ENCODE peak calls at places on chromosome 1, in ten cellular contexts. P is GM23338, H is transverse colon, O is spleen, S is endothelial cell of umbilical vein, N is prostate gland, L is breast epithelium, U is Panc1, V is HL-60, R is stomach. Y is an unnamed sample.
A peak's percentile ranks its signal among the peaks of the same experiment; 100 is the strongest.

GRCh38 chr1:218620956-218621355 is 275.8 kb downstream of the TGFB2 start:
- DNase-seq in L (no peak), R (no peak), U (peak; percentile 15), P (no peak), O (no peak), V (no peak), H (no peak), S (peak; percentile 74), N (no peak), Y (no peak)

GRCh38 chr1:214372092-214372491 is 91.1 kb downstream of the SMYD2 start:
- DNase-seq in S (peak; percentile 39), U (no peak), P (no peak), H (no peak), N (no peak), V (no peak), R (no peak), O (no peak), L (no peak), Y (no peak)

GRCh38 chr1:112956503-112957132 is 622 bp upstream of the SLC16A1 start:
- DNase-seq in L (no peak), N (peak; percentile 10), R (no peak), P (peak; percentile 78), S (no peak), H (no peak), U (no peak), V (no peak), O (no peak), Y (peak; percentile 86)

GRCh38 chr1:1087351-1088035 is 13.4 kb upstream of the RNF223 start:
- DNase-seq in N (no peak), L (no peak), U (no peak), O (peak; percentile 60), S (no peak), V (no peak), P (no peak), H (peak; percentile 6), R (no peak), Y (peak; percentile 73)

GRCh38 chr1:109924316-109924715 is 13.7 kb downstream of the CSF1 start:
- DNase-seq in N (no peak), R (no peak), U (no peak), L (no peak), S (no peak), V (no peak), H (no peak), O (no peak), P (no peak), Y (no peak)

GRCh38 chr1:28160677-28161328 is 15.7 kb downstream of the PTAFR start:
- DNase-seq in S (peak; percentile 89), U (no peak), L (no peak), R (no peak), H (peak; percentile 46), P (no peak), O (peak; percentile 49), N (no peak), V (no peak), Y (peak; percentile 57)

GRCh38 chr1:235073331-235073967 is 55.2 kb downstream of the TOMM20 start:
- DNase-seq in P (no peak), U (no peak), S (no peak), N (peak; percentile 95), R (peak; percentile 93), V (no peak), O (peak; percentile 93), L (peak; percentile 96), H (peak; percentile 88), Y (peak; percentile 81)

GRCh38 chr1:198919667-198920398 is 281.0 kb downstream of the PTPRC start:
- DNase-seq in L (no peak), S (no peak), P (peak; percentile 13), H (no peak), V (no peak), O (no peak), R (no peak), N (no peak), U (no peak), Y (no peak)

GRCh38 chr1:233025566-233025965 is 75.2 kb downstream of the NTPCR start:
- DNase-seq in S (no peak), U (no peak), L (no peak), H (no peak), O (no peak), N (peak; percentile 63), V (no peak), P (peak; percentile 24), R (no peak), Y (no peak)

GRCh38 chr1:225897595-225898514 is 8.9 kb upstream of the LEFTY1 start:
- DNase-seq in P (no peak), N (no peak), S (no peak), U (no peak), R (no peak), O (peak; percentile 86), L (no peak), H (peak; percentile 41), V (no peak), Y (no peak)

GRCh38 chr1:53549781-53550180 is 90.6 kb downstream of the DMRTB1 start:
- DNase-seq in N (no peak), U (no peak), S (no peak), R (no peak), H (no peak), L (no peak), P (no peak), O (peak; percentile 24), V (no peak), Y (no peak)

GRCh38 chr1:208007938-208008342 is 97.0 kb upstream of the CD34 start:
- DNase-seq in U (no peak), H (no peak), N (no peak), R (no peak), P (no peak), O (no peak), S (peak; percentile 64), V (no peak), L (no peak), Y (no peak)

GRCh38 chr1:207156095-207156494 is 52.1 kb downstream of the C4BPA start:
- DNase-seq in L (no peak), R (no peak), P (no peak), N (no peak), U (no peak), O (no peak), S (no peak), V (peak; percentile 75), H (no peak), Y (no peak)

GRCh38 chr1:159076753-159077656 is at the start of gene AIM2:
- DNase-seq in P (no peak), L (no peak), S (no peak), V (peak; percentile 84), H (peak; percentile 77), R (peak; percentile 49), O (peak; percentile 85), U (no peak), N (no peak), Y (no peak)

GRCh38 chr1:159076438-159076752 is 171 bp downstream of the AIM2 start:
- DNase-seq in N (no peak), P (no peak), U (no peak), L (no peak), O (peak; percentile 74), V (no peak), S (no peak), H (no peak), R (no peak), Y (no peak)

GRCh38 chr1:159079518-159079917 is 3.0 kb upstream of the AIM2 start:
- DNase-seq in R (no peak), U (no peak), N (no peak), P (no peak), L (no peak), O (no peak), V (no peak), H (no peak), S (no peak), Y (no peak)

GRCh38 chr1:159071970-159072582 is 4.5 kb downstream of the AIM2 start:
- DNase-seq in N (no peak), V (peak; percentile 40), P (peak; percentile 83), R (no peak), H (no peak), L (no peak), U (peak; percentile 30), S (peak; percentile 66), O (no peak), Y (no peak)

GRCh38 chr1:159077657-159077961 is 1.0 kb upstream of the AIM2 start:
- DNase-seq in N (no peak), L (no peak), P (no peak), V (no peak), U (no peak), R (no peak), H (no peak), O (no peak), S (no peak), Y (no peak)
- H3K27ac ChIP-seq in N (no peak overlapping the region), L (no peak overlapping the region), P (no peak overlapping the region), V (peak overlapping the region; percentile 72), U (no peak overlapping the region), R (no peak overlapping the region), H (peak overlapping the region; percentile 57), O (peak overlapping the region; percentile 93), S (no peak overlapping the region), Y (peak overlapping the region; percentile 79)

GRCh38 chr1:159055181-159055621 is 21.4 kb downstream of the AIM2 start:
- DNase-seq in P (no peak), U (no peak), O (no peak), V (peak; percentile 38), L (no peak), N (no peak), S (no peak), H (no peak), R (no peak), Y (no peak)
- TF ChIP-seq POLR2AphosphoS5 in P (no peak), U (no peak), O (no peak), V (peak; percentile 45), L (no peak), N (no peak), S (no peak), H (no peak), R (no peak), Y (no peak)

DNA sequence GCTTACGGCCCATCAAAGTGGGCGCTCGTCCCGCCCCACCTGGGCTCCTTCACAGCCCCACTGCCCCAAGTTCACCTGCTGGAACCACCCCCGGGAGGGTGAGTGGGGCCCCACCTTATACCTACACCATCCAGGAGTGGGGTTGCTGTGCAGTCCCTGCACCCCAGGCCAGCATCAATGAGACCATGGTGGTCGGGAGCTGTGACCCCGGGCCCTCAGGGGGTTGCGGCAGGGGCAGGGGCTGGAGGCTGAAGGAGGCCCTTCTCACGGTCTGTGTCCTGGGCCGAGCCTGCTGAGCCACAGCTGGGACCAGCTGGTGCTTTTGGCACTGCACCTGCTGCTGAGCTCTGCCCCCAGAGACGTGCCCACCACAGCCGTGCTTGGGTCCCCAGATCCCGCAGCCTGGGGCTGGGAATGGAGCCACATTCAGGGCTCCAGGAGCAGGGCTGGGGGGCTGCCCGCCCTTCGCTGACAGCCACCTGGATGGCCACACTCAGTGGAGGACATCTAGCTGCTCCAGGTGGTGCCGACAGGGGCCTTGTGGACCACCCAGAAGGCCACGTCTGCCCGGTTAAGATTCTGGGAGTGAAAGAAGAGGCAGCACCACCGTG is 17.4 kb downstream of the ACTRT2 start:
- DNase-seq in O (peak; percentile 59), L (peak; percentile 35), S (no peak), U (no peak), R (no peak), P (no peak), N (no peak), V (no peak), H (no peak), Y (peak; percentile 70)
- H3K27me3 ChIP-seq in O (no peaks in the 10 kb centered on the region), L (peaks cover 62% of the 10 kb centered on the region), S (no peaks in the 10 kb centered on the region), U (peaks cover 7% of the 10 kb centered on the region), R (no peaks in the 10 kb centered on the region), P (no peaks in the 10 kb centered on the region), N (peaks cover 10% of the 10 kb centered on the region), V (no peaks in the 10 kb centered on the region), H (peaks cover 26% of the 10 kb centered on the region), Y (no peaks in the 10 kb centered on the region)

DNA sequence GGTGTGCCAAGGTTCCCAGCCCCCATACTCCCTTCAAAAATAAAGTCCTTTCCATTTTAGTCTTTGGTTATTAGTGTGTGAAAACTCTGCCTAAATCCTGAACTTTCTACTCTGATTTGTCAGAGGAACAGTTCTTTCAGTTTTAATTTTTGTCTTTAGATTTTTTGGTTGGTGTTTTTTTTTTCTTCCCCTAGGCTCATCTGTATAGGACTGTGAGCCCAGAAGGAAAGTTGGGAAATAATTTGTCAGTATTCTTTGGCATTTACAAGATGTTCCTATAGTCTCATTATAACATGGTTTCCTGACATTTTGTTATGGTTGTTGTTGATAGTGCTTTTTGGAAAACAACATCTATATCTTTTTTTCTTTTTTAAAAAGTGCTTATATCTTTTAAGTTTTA is 38.0 kb downstream of the LAMC1 start:
- DNase-seq in U (no peak), H (no peak), O (no peak), L (no peak), S (no peak), V (no peak), N (no peak), R (no peak), P (no peak), Y (no peak)
- H3K27ac ChIP-seq in U (peak overlapping the region; percentile 42), H (peak overlapping the region; percentile 43), O (no peak overlapping the region), L (peak overlapping the region; percentile 72), S (peak overlapping the region; percentile 75), V (no peak overlapping the region), N (no peak overlapping the region), R (no peak overlapping the region), P (no peak overlapping the region), Y (peak overlapping the region; percentile 32)

Y was measured in upper lobe of left lung.